ENCODE peak calls at places on chromosomes 12 and 14, in six cellular contexts. One of them, this sample, is unnamed.

GRCh38 chr12:112970391-112970790 is 7.9 kb upstream of the OAS2 start:
- DNase-seq in SW480: no peak
- DNase-seq in activated T-cell treated with anti-CD3 and anti-CD28 coated beads, Interleukin-2, amount 50 U/mL, for 1 hour: no peak
- DNase-seq in left colon: no peak
- DNase-seq in fibroblast of pulmonary artery: no peak
- DNase-seq in ELR: no peak
- DNase-seq in this sample: no peak

GRCh38 chr12:99722690-99723486 is 75.3 kb downstream of the GARIN6 start:
- DNase-seq in SW480: no peak
- DNase-seq in activated T-cell treated with anti-CD3 and anti-CD28 coated beads, Interleukin-2, amount 50 U/mL, for 1 hour: no peak
- DNase-seq in left colon: no peak
- DNase-seq in fibroblast of pulmonary artery: no peak
- DNase-seq in ELR: no peak
- DNase-seq in this sample: no peak

GRCh38 chr14:92886337-92886736 is 36.6 kb upstream of the CHGA start:
- DNase-seq in SW480: no peak
- DNase-seq in activated T-cell treated with anti-CD3 and anti-CD28 coated beads, Interleukin-2, amount 50 U/mL, for 1 hour: no peak
- DNase-seq in left colon: no peak
- DNase-seq in fibroblast of pulmonary artery: no peak
- DNase-seq in ELR: no peak
- DNase-seq in this sample: no peak

GRCh38 chr14:103061482-103061976 is 4.2 kb upstream of the CDC42BPB start:
- DNase-seq in SW480: no peak
- DNase-seq in activated T-cell treated with anti-CD3 and anti-CD28 coated beads, Interleukin-2, amount 50 U/mL, for 1 hour: no peak
- DNase-seq in left colon: no peak
- DNase-seq in fibroblast of pulmonary artery: no peak
- DNase-seq in ELR: no peak
- DNase-seq in this sample: no peak

GRCh38 chr12:124553862-124554428 is 13.5 kb downstream of the NCOR2 start:
- DNase-seq in SW480: no peak
- DNase-seq in activated T-cell treated with anti-CD3 and anti-CD28 coated beads, Interleukin-2, amount 50 U/mL, for 1 hour: peak
- DNase-seq in left colon: no peak
- DNase-seq in fibroblast of pulmonary artery: no peak
- DNase-seq in ELR: no peak
- DNase-seq in this sample: no peak

GRCh38 chr14:31208546-31209424 is 1.2 kb upstream of the HECTD1 start:
- DNase-seq in SW480: no peak
- DNase-seq in activated T-cell treated with anti-CD3 and anti-CD28 coated beads, Interleukin-2, amount 50 U/mL, for 1 hour: peak
- DNase-seq in left colon: no peak
- DNase-seq in fibroblast of pulmonary artery: no peak
- DNase-seq in ELR: no peak
- DNase-seq in this sample: no peak

GRCh38 chr12:69161835-69162234 is 77.5 kb upstream of the CPSF6 start:
- DNase-seq in SW480: no peak
- DNase-seq in activated T-cell treated with anti-CD3 and anti-CD28 coated beads, Interleukin-2, amount 50 U/mL, for 1 hour: no peak
- DNase-seq in left colon: no peak
- DNase-seq in fibroblast of pulmonary artery: peak
- DNase-seq in ELR: peak
- DNase-seq in this sample: peak

GRCh38 chr14:90536511-90537191 is 139.8 kb downstream of the CALM1 start:
- DNase-seq in SW480: no peak
- DNase-seq in activated T-cell treated with anti-CD3 and anti-CD28 coated beads, Interleukin-2, amount 50 U/mL, for 1 hour: no peak
- DNase-seq in left colon: no peak
- DNase-seq in fibroblast of pulmonary artery: no peak
- DNase-seq in ELR: no peak
- DNase-seq in this sample: no peak

GRCh38 chr12:62522984-62523383 is 56.4 kb downstream of the MON2 start:
- DNase-seq in SW480: no peak
- DNase-seq in activated T-cell treated with anti-CD3 and anti-CD28 coated beads, Interleukin-2, amount 50 U/mL, for 1 hour: no peak
- DNase-seq in left colon: no peak
- DNase-seq in fibroblast of pulmonary artery: peak
- DNase-seq in ELR: peak
- DNase-seq in this sample: peak

GRCh38 chr12:15997910-15998309 is 86.8 kb downstream of the DERA start:
- DNase-seq in SW480: no peak
- DNase-seq in activated T-cell treated with anti-CD3 and anti-CD28 coated beads, Interleukin-2, amount 50 U/mL, for 1 hour: no peak
- DNase-seq in left colon: no peak
- DNase-seq in fibroblast of pulmonary artery: no peak
- DNase-seq in ELR: no peak
- DNase-seq in this sample: no peak

GRCh38 chr14:52349731-52350130 is 35.6 kb downstream of the PTGER2 start:
- DNase-seq in SW480: no peak
- DNase-seq in activated T-cell treated with anti-CD3 and anti-CD28 coated beads, Interleukin-2, amount 50 U/mL, for 1 hour: no peak
- DNase-seq in left colon: no peak
- DNase-seq in fibroblast of pulmonary artery: no peak
- DNase-seq in ELR: peak
- DNase-seq in this sample: peak

GRCh38 chr14:75636100-75636692 is 24.5 kb downstream of the ERG28 start:
- DNase-seq in SW480: no peak
- DNase-seq in activated T-cell treated with anti-CD3 and anti-CD28 coated beads, Interleukin-2, amount 50 U/mL, for 1 hour: no peak
- DNase-seq in left colon: no peak
- DNase-seq in fibroblast of pulmonary artery: peak
- DNase-seq in ELR: peak
- DNase-seq in this sample: peak

GRCh38 chr14:30884925-30885324 is 10.6 kb downstream of the COCH start:
- DNase-seq in SW480: no peak
- DNase-seq in activated T-cell treated with anti-CD3 and anti-CD28 coated beads, Interleukin-2, amount 50 U/mL, for 1 hour: no peak
- DNase-seq in left colon: no peak
- DNase-seq in fibroblast of pulmonary artery: no peak
- DNase-seq in ELR: no peak
- DNase-seq in this sample: no peak

GRCh38 chr12:51008329-51008728 is 17.9 kb downstream of the SLC11A2 start:
- DNase-seq in SW480: no peak
- DNase-seq in activated T-cell treated with anti-CD3 and anti-CD28 coated beads, Interleukin-2, amount 50 U/mL, for 1 hour: no peak
- DNase-seq in left colon: no peak
- DNase-seq in fibroblast of pulmonary artery: no peak
- DNase-seq in ELR: no peak
- DNase-seq in this sample: no peak

GRCh38 chr12:109632299-109632698 is 58.7 kb downstream of the MVK start:
- DNase-seq in SW480: no peak
- DNase-seq in activated T-cell treated with anti-CD3 and anti-CD28 coated beads, Interleukin-2, amount 50 U/mL, for 1 hour: no peak
- DNase-seq in left colon: no peak
- DNase-seq in fibroblast of pulmonary artery: no peak
- DNase-seq in ELR: no peak
- DNase-seq in this sample: no peak

GRCh38 chr14:101219896-101220703 is 316.6 kb upstream of the RTL1 start:
- DNase-seq in SW480: no peak
- DNase-seq in activated T-cell treated with anti-CD3 and anti-CD28 coated beads, Interleukin-2, amount 50 U/mL, for 1 hour: no peak
- DNase-seq in left colon: no peak
- DNase-seq in fibroblast of pulmonary artery: no peak
- DNase-seq in ELR: no peak
- DNase-seq in this sample: no peak

GRCh38 chr14:35682802-35683201 is 126.3 kb downstream of the RALGAPA1 start:
- DNase-seq in SW480: no peak
- DNase-seq in activated T-cell treated with anti-CD3 and anti-CD28 coated beads, Interleukin-2, amount 50 U/mL, for 1 hour: no peak
- DNase-seq in left colon: no peak
- DNase-seq in fibroblast of pulmonary artery: no peak
- DNase-seq in ELR: no peak
- DNase-seq in this sample: no peak

GRCh38 chr12:67088401-67089118 is 180.6 kb upstream of the CAND1 start:
- DNase-seq in SW480: no peak
- DNase-seq in activated T-cell treated with anti-CD3 and anti-CD28 coated beads, Interleukin-2, amount 50 U/mL, for 1 hour: no peak
- DNase-seq in left colon: no peak
- DNase-seq in fibroblast of pulmonary artery: no peak
- DNase-seq in ELR: no peak
- DNase-seq in this sample: no peak

GRCh38 chr12:108193922-108194321 is 64.8 kb downstream of the WSCD2 start:
- DNase-seq in SW480: peak
- DNase-seq in activated T-cell treated with anti-CD3 and anti-CD28 coated beads, Interleukin-2, amount 50 U/mL, for 1 hour: no peak
- DNase-seq in left colon: no peak
- DNase-seq in fibroblast of pulmonary artery: peak
- DNase-seq in ELR: peak
- DNase-seq in this sample: peak

GRCh38 chr12:108237272-108237671 is 101.8 kb downstream of the CMKLR1 start:
- DNase-seq in SW480: peak
- DNase-seq in activated T-cell treated with anti-CD3 and anti-CD28 coated beads, Interleukin-2, amount 50 U/mL, for 1 hour: no peak
- DNase-seq in left colon: no peak
- DNase-seq in fibroblast of pulmonary artery: no peak
- DNase-seq in ELR: peak
- DNase-seq in this sample: peak

GRCh38 chr14:67477926-67478915 is 10.3 kb downstream of the TMEM229B start:
- DNase-seq in SW480: no peak
- DNase-seq in activated T-cell treated with anti-CD3 and anti-CD28 coated beads, Interleukin-2, amount 50 U/mL, for 1 hour: no peak
- DNase-seq in left colon: no peak
- DNase-seq in fibroblast of pulmonary artery: no peak
- DNase-seq in ELR: no peak
- DNase-seq in this sample: no peak

This sample was measured in RPMI7951.